ENCODE peak calls at places on chromosomes 6 and 20, in nine cellular contexts. F is stomach, K is HCT116, W is breast epithelium, E is GM23338, L is sigmoid colon, O is prostate gland, X is spleen, T is SK-N-SH. D is an unnamed sample. For H3K4me1, the result is how much of the 10 kb centered on the place peaks cover.

GRCh38 chr20:37430044-37430443 is 84.1 kb downstream of the SRC start:
- DNase-seq in F (no peak), K (no peak), W (no peak), E (no peak), L (no peak), O (no peak), X (no peak), T (no peak), D (no peak)

GRCh38 chr20:59102722-59103415 is 60.3 kb upstream of the PRELID3B start:
- DNase-seq in F (no peak), K (no peak), W (no peak), E (no peak), L (no peak), O (no peak), X (no peak), T (no peak), D (no peak)

GRCh38 chr6:36431197-36431596 is 11.5 kb downstream of the PXT1 start:
- DNase-seq in F (no peak), K (no peak), W (no peak), E (no peak), L (no peak), O (no peak), X (no peak), T (no peak), D (no peak)

GRCh38 chr6:62640749-62641148 is 354.7 kb upstream of the KHDRBS2 start:
- DNase-seq in F (no peak), K (no peak), W (no peak), E (no peak), L (no peak), O (no peak), X (no peak), T (no peak), D (no peak)

GRCh38 chr6:101117397-101118185 is 236.5 kb upstream of the ASCC3 start:
- DNase-seq in F (no peak), K (no peak), W (no peak), E (peak), L (no peak), O (peak), X (no peak), T (no peak), D (peak)

GRCh38 chr20:1185781-1186334 is 1.1 kb upstream of the TMEM74B start:
- DNase-seq in F (peak), K (peak), W (no peak), E (peak), L (no peak), O (peak), X (no peak), T (peak), D (peak)

GRCh38 chr6:15775076-15775634 is 112.3 kb upstream of the DTNBP1 start:
- DNase-seq in F (no peak), K (no peak), W (no peak), E (no peak), L (no peak), O (no peak), X (no peak), T (no peak), D (no peak)

GRCh38 chr6:37038297-37039198 is 33.1 kb downstream of the FGD2 start:
- DNase-seq in F (peak), K (no peak), W (no peak), E (no peak), L (peak), O (no peak), X (no peak), T (peak), D (no peak)

GRCh38 chr6:35599761-35600658 is 87.3 kb upstream of the TULP1 start:
- DNase-seq in F (no peak), K (no peak), W (no peak), E (no peak), L (no peak), O (no peak), X (no peak), T (no peak), D (no peak)

GRCh38 chr6:315921-316752 is 23.9 kb downstream of the DUSP22 start:
- DNase-seq in F (no peak), K (no peak), W (no peak), E (peak), L (peak), O (no peak), X (no peak), T (no peak), D (peak)

GRCh38 chr6:43391448-43392031 is 22.1 kb upstream of the ZNF318 start:
- DNase-seq in F (no peak), K (no peak), W (no peak), E (no peak), L (no peak), O (no peak), X (no peak), T (peak), D (no peak)

GRCh38 chr6:135121426-135121825 is 59.7 kb upstream of the MYB start:
- DNase-seq in F (no peak), K (no peak), W (no peak), E (no peak), L (no peak), O (no peak), X (no peak), T (no peak), D (no peak)

GRCh38 chr6:157169186-157169585 is 154.1 kb downstream of the TMEM242 start:
- DNase-seq in F (no peak), K (no peak), W (no peak), E (no peak), L (no peak), O (no peak), X (no peak), T (no peak), D (no peak)

GRCh38 chr6:3280866-3281465 is 22.2 kb downstream of the PSMG4 start:
- DNase-seq in F (no peak), K (no peak), W (peak), E (no peak), L (peak), O (no peak), X (peak), T (no peak), D (peak)

GRCh38 chr20:54350415-54350814 is 125.0 kb upstream of the DOK5 start:
- DNase-seq in F (no peak), K (no peak), W (no peak), E (no peak), L (no peak), O (no peak), X (no peak), T (no peak), D (no peak)

GRCh38 chr6:49326337-49326736 is 136.7 kb downstream of the MMUT start:
- DNase-seq in F (no peak), K (no peak), W (no peak), E (no peak), L (no peak), O (no peak), X (no peak), T (no peak), D (no peak)

GRCh38 chr6:52877168-52877567 is 32.3 kb downstream of the GSTA3 start:
- DNase-seq in F (no peak), K (peak), W (no peak), E (no peak), L (no peak), O (no peak), X (no peak), T (no peak), D (no peak)

GRCh38 chr20:21520702-21521595 is 7.1 kb upstream of the NKX2-2 start:
- DNase-seq in F (no peak), K (no peak), W (no peak), E (peak), L (no peak), O (no peak), X (no peak), T (peak), D (no peak)

GRCh38 chr6:14059791-14060436 is 57.7 kb upstream of the CD83 start:
- DNase-seq in F (peak), K (no peak), W (peak), E (no peak), L (no peak), O (peak), X (no peak), T (peak), D (peak)

GRCh38 chr6:7146079-7146828 is 38.5 kb downstream of the RREB1 start:
- DNase-seq in F (peak), K (no peak), W (no peak), E (peak), L (peak), O (peak), X (peak), T (no peak), D (no peak)

GRCh38 chr20:31820228-31820627 is 1.1 kb downstream of the MYLK2 start:
- DNase-seq in F (no peak), K (no peak), W (no peak), E (no peak), L (no peak), O (no peak), X (no peak), T (no peak), D (no peak)

GRCh38 chr6:41505084-41506049 is 40.8 kb upstream of the FOXP4 start:
- DNase-seq in F (peak), K (no peak), W (peak), E (peak), L (peak), O (peak), X (peak), T (peak), D (peak)

GRCh38 chr6:2760882-2761842 is 4.0 kb upstream of the WRNIP1 start:
- DNase-seq in F (no peak), K (no peak), W (no peak), E (peak), L (no peak), O (no peak), X (no peak), T (no peak), D (no peak)

GRCh38 chr6:34919651-34920050 is 30.6 kb downstream of the ANKS1A start:
- DNase-seq in F (no peak), K (no peak), W (no peak), E (no peak), L (no peak), O (no peak), X (no peak), T (no peak), D (no peak)

GRCh38 chr6:293185-294174 is 1.2 kb downstream of the DUSP22 start:
- DNase-seq in F (no peak), K (no peak), W (no peak), E (peak), L (peak), O (no peak), X (peak), T (no peak), D (peak)

GRCh38 chr20:11564491-11564890 is 353.2 kb upstream of the BTBD3 start:
- DNase-seq in F (no peak), K (no peak), W (no peak), E (peak), L (no peak), O (no peak), X (no peak), T (no peak), D (no peak)

GRCh38 chr20:50292324-50293243 is 102.0 kb downstream of the CEBPB start:
- DNase-seq in F (peak), K (no peak), W (peak), E (peak), L (peak), O (peak), X (peak), T (no peak), D (peak)

GRCh38 chr6:112503210-112503609 is 156.1 kb downstream of the RFPL4B start:
- DNase-seq in F (no peak), K (no peak), W (no peak), E (peak), L (no peak), O (no peak), X (no peak), T (no peak), D (no peak)

GRCh38 chr6:37007340-37008043 is 2.0 kb downstream of the FGD2 start:
- DNase-seq in F (no peak), K (no peak), W (no peak), E (no peak), L (no peak), O (no peak), X (no peak), T (no peak), D (no peak)

GRCh38 chr6:104306206-104306605 is 553.5 kb downstream of the HACE1 start:
- DNase-seq in F (no peak), K (no peak), W (no peak), E (no peak), L (no peak), O (no peak), X (no peak), T (no peak), D (no peak)

GRCh38 chr6:12767016-12767415 is 50.4 kb downstream of the PHACTR1 start:
- DNase-seq in F (no peak), K (no peak), W (no peak), E (no peak), L (no peak), O (no peak), X (no peak), T (no peak), D (peak)

GRCh38 chr6:124260337-124260736 is 456.7 kb downstream of the NKAIN2 start:
- DNase-seq in F (no peak), K (no peak), W (no peak), E (peak), L (no peak), O (no peak), X (no peak), T (no peak), D (no peak)

GRCh38 chr20:43925786-43926185 is 11.1 kb downstream of the TOX2 start:
- DNase-seq in F (no peak), K (no peak), W (no peak), E (no peak), L (no peak), O (no peak), X (no peak), T (peak), D (no peak)

GRCh38 chr6:135354407-135354806 is 143.1 kb downstream of the AHI1 start:
- DNase-seq in F (no peak), K (no peak), W (no peak), E (no peak), L (no peak), O (no peak), X (no peak), T (no peak), D (no peak)

GRCh38 chr20:59821201-59821600 is 112.2 kb downstream of the SYCP2 start:
- DNase-seq in F (no peak), K (no peak), W (peak), E (no peak), L (no peak), O (no peak), X (peak), T (no peak), D (no peak)

GRCh38 chr6:106114492-106114891 is 28.4 kb downstream of the PRDM1 start:
- DNase-seq in F (no peak), K (no peak), W (no peak), E (no peak), L (no peak), O (no peak), X (no peak), T (no peak), D (no peak)

GRCh38 chr20:37781626-37782025 is 87.8 kb downstream of the CTNNBL1 start:
- DNase-seq in F (no peak), K (no peak), W (no peak), E (peak), L (no peak), O (no peak), X (no peak), T (no peak), D (no peak)

GRCh38 chr6:150466196-150466595 is 97.4 kb downstream of the IYD start:
- DNase-seq in F (no peak), K (no peak), W (no peak), E (no peak), L (no peak), O (no peak), X (no peak), T (no peak), D (no peak)

GRCh38 chr6:33974030-33974429 is 170.2 kb upstream of the MLN start:
- DNase-seq in F (no peak), K (no peak), W (no peak), E (no peak), L (no peak), O (no peak), X (no peak), T (no peak), D (no peak)

GRCh38 chr20:35303735-35304431 is 11.7 kb upstream of the FAM83C start:
- DNase-seq in F (peak), K (peak), W (peak), E (peak), L (peak), O (peak), X (peak), T (peak), D (peak)
- H3K4me3 ChIP-seq in F (no peak), K (no peak), W (no peak), E (peak), L (no peak), O (no peak), X (no peak), T (no peak), D (no peak)

GRCh38 chr6:130513770-130514169 is 148.0 kb downstream of the TMEM200A start:
- DNase-seq in F (no peak), K (no peak), W (no peak), E (no peak), L (no peak), O (no peak), X (no peak), T (no peak), D (no peak)
- H3K4me1 ChIP-seq in F (under half), K (under half), W (under half), E (under half), L (under half), O (under half), X (under half), T (under half), D (under half)

GRCh38 chr6:149450679-149451360 is 34.0 kb downstream of the ZC3H12D start:
- DNase-seq in F (peak), K (no peak), W (no peak), E (peak), L (peak), O (no peak), X (peak), T (peak), D (peak)
- TF ChIP-seq POLR2AphosphoS5 in F (no peak), K (no peak), W (no peak), E (no peak), L (no peak), O (no peak), X (peak), T (no peak), D (no peak)

DNA sequence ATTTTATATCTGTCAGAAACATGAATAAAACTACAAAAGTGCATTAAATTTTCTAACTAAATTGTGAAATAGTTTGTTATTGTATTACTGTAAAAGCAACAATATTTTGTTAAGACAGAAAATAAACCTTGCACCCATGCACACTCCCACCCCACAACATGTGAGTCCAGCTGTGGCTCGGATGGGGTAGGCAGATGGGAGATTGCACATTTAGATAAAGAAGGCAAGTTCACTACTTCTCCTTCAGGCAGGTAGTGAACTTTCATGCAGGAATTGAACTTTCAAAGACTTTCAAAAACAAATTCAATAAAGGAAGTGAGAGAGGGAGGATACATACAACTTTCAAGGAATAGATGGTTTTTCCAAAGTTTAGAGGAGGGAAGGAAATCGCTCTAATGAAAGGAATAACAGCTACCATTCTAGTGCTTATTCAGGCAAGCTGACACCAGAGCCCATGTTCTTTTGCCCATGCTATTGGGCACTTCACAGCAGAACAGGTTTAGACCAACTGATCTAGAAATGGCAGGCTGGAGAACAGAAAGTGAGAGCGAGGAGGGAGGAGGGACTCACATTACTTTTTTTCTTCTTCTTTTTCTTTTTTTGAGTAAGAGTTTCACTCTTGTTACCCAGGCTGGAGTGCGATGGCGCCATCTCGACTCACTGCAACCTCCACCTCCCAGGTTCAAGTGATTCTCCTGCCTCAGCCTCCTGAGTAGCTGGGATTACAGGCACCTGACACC is 28.5 kb downstream of the SF3B5 start:
- DNase-seq in F (no peak), K (no peak), W (no peak), E (no peak), L (no peak), O (no peak), X (no peak), T (no peak), D (no peak)
- H3K4me3 ChIP-seq in F (no peak), K (no peak), W (no peak), E (no peak), L (no peak), O (no peak), X (no peak), T (no peak), D (no peak)

DNA sequence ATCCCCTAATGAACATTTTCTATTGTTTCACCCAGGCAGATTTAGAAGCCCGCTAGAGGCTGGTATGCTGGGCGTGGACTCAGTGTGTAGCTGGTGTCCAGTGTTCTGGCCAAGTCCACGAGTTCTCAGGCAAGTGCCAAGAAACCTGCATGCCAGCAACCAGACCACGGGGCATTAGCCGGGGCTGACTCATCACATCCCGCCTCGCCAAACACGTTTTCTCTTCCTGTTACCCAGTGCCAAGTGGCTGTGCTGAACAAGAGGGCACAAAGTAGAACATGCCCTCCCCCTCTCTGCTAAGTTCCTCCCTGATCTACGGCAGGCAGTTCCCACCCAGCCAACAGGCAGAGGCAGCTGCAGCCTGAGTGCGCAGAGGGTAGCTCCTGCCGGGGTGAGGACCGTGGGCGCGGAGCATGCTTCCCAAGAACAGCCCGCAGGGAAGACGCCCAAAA is 29.6 kb downstream of the RAMACL start:
- DNase-seq in F (peak), K (peak), W (peak), E (peak), L (peak), O (peak), X (peak), T (no peak), D (peak)
- H3K4me1 ChIP-seq in F (under half), K (under half), W (under half), E (half or more), L (under half), O (under half), X (under half), T (under half), D (half or more)

DNA sequence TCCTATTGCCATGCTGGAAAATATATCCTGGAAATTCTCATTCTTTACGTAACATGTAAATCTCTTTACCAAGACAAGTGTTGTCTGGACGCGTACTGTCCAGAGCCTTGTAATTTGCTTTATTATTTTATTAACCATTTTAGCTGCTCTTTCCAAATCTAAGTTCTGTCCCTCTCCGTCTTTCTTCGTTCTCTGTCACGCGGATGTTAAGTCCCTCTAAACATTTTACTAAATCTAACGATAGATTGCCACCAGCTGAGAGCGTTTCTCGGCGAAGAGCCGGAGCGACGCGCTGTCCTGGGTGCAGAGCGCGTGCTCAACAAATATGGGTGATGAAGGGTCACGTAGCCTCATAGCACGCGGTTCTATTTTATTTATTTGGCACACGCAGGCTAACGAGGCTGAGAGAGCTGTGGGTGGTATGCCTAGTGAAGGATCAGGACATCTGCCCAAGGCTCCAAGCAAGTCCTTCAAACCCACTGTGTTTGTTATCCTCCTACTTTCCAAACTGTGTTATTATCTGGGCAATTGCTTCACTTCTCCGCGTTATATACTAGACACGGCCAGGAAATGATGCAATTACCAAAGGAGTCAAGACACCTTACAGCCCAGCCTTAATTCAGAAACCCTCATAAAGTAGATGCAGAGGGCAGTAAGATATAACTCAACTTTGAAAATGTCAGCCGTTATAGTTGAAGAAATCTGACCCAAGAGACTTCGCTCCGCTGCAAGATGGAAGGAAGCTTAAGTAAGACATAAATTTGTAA is 10.0 kb upstream of the NCOA7 start:
- DNase-seq in F (peak), K (peak), W (no peak), E (peak), L (peak), O (peak), X (peak), T (peak), D (peak)
- TF ChIP-seq POLR2AphosphoS5 in F (peak), K (peak), W (peak), E (peak), L (peak), O (peak), X (peak), T (no peak), D (peak)

DNA sequence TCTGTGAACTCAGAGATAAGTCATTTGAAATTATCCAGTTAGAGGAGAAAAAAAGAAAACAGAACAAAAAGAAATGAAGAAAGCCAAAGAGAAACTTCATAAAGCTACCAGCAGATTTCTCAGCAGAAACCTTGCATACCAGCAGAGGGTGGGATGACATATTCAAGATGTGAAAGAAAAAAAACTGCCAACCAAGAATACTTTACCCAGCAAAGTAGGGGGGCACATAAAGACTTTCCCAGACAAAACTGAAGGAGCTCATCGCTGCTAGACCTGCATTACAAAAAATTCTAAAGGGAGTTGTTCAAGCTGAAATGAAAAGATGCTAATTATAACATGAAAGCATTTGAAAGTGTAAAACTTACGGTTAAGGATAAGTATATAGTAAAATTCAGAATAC is 246.3 kb downstream of the FNDC1 start:
- DNase-seq in F (no peak), K (no peak), W (no peak), E (no peak), L (no peak), O (no peak), X (no peak), T (no peak), D (no peak)
- H3K4me3 ChIP-seq in F (no peak), K (no peak), W (no peak), E (no peak), L (no peak), O (no peak), X (no peak), T (no peak), D (no peak)